ENCODE peak calls at places on chromosomes 12 and 14, in four cellular contexts. L is SK-N-SH, N is neural progenitor cell, V is hepatocyte. A is an unnamed sample.

GRCh38 chr12:2306012-2306411 is 253.2 kb downstream of the CACNA1C start:
- DNase-seq in V (no peak), N (peak; percentile 68), L (no peak), A (no peak)

GRCh38 chr12:92603741-92604432 is 98.9 kb upstream of the PLEKHG7 start:
- DNase-seq in L (no peak), V (no peak), N (no peak), A (no peak)

GRCh38 chr14:53338192-53338591 is 185.1 kb upstream of the DDHD1 start:
- DNase-seq in L (no peak), N (no peak), V (no peak), A (no peak)

GRCh38 chr12:116529048-116529447 is 30.1 kb upstream of the MAP1LC3B2 start:
- DNase-seq in V (peak; percentile 18), L (no peak), N (no peak), A (no peak)

GRCh38 chr14:53956427-53957201 is at the start of gene BMP4:
- DNase-seq in L (peak; percentile 44), N (peak; percentile 86), V (peak; percentile 85), A (peak; percentile 82)

GRCh38 chr12:96239711-96240234 is 45.6 kb downstream of the ELK3 start:
- DNase-seq in L (peak; percentile 91), V (peak; percentile 80), N (no peak), A (no peak)

GRCh38 chr14:92945959-92946846 is 23.3 kb downstream of the CHGA start:
- DNase-seq in L (peak; percentile 62), N (no peak), V (no peak), A (peak; percentile 51)

GRCh38 chr12:27081668-27082091 is 698 bp downstream of the C12orf71 start:
- DNase-seq in N (peak; percentile 21), L (no peak), V (no peak), A (no peak)

GRCh38 chr14:90556050-90556477 is 159.2 kb downstream of the CALM1 start:
- DNase-seq in L (peak; percentile 64), N (peak; percentile 83), V (peak; percentile 70), A (no peak)

DNA sequence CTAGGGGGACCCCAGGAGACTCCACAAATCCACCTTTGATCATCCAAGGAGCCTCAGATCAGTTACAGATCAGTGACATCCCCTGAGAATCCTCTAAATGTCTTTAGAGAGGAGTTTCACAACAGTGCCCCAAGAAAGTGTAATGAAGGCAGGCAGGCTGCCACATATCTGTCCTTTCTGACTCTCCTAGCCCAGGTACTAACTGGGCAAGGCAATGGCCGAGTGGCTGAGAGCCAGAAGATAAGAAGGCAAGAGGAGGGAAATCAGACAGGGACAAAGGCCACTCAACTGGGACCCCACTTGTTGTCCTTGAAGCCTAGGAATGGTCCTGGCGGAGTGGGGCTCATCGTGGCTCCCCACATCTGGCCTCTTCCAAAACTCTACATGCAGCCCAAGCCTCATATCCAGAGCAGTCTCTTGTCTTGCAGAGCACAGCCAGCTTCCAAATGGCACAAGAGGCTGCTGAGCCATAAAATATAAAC is 11.6 kb downstream of the ACTN1 start:
- DNase-seq in N (no peak), L (no peak), V (no peak), A (no peak)
- TF ChIP-seq EZH2phosphoT487 in N (no peak), L (no peak), V (no peak), A (no peak)

DNA sequence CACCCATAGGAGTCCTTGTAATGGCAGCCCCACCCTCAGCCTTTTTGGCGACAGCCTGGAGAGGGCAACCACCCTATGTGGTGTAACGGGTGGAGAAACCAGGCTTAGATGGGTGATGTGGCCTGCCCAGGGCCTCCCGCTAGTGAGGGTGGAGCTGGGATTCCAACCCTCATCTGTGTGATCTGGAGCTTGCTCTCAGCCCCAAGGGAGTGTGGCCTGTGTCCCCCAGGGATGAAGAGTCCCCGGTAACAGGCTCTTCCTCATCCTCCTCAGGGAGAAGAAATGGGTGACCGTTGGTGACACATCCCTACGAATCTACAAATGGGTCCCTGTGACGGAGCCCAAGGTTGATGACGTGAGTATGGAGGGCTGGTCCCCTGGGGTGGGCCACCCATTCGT is 8.7 kb downstream of the BCL7A start:
- DNase-seq in V (no peak), N (no peak), L (no peak), A (no peak)
- TF ChIP-seq EZH2phosphoT487 in V (no peak), N (no peak), L (no peak), A (no peak)

GRCh38 chr14:61519735-61520134 is 175.6 kb upstream of the HIF1A start:
- DNase-seq in N (no peak), V (no peak), L (no peak), A (no peak)

GRCh38 chr14:61517861-61518802 is 177.2 kb upstream of the HIF1A start:
- DNase-seq in L (no peak), V (peak; percentile 38), N (no peak), A (no peak)

GRCh38 chr14:61521773-61522172 is 173.5 kb upstream of the HIF1A start:
- DNase-seq in N (no peak), V (no peak), L (no peak), A (no peak)

GRCh38 chr14:61519106-61519505 is 176.2 kb upstream of the HIF1A start:
- DNase-seq in N (no peak), L (no peak), V (no peak), A (no peak)

DNA sequence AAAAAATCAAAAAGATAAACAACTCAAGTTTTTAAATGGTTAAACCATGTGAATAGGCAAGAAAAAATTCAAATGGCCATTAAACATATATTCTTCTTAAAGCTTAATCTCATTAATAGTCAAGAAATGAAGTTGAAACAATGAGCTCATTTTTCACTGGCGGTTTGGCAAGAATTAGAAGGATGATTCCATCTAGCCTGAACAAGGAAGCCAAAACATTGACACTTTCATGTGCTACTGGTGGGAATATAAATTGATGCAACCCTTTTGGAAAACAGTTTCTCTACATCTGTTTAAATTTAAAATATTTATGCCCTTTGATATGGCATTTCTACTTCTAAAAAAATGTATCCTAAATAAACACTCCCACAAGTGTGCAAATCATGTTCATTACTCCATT is 174.8 kb upstream of the HIF1A start:
- DNase-seq in V (no peak), L (no peak), N (no peak), A (no peak)
- TF ChIP-seq EZH2phosphoT487 in V (no peak), L (no peak), N (no peak), A (no peak)

DNA sequence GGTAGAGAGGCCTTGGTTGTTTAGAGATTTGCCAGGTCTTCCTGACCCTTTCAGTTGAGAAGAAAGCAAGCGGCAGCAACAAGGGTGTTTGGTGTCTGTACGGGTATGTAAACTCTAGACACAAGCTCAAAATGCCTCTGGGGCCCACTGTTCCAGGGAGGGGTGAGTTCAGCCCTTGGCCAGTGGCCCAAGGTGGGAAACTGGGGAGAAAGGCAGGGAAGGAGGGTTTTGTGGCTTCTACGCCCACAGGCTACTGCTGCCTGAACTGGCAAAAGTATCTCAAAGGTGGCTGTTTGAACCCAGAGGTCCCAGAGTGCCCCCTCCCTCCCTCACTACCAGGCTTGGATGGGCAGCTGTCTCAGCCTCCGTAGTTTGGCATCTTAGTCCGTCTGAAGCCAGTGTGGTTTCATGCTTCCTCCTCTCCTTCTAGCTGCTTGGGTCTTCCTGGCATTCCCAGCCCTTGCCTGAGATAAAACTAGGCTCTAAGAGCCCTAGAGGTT is 5.5 kb downstream of the HOXC5 start:
- DNase-seq in L (no peak), N (peak; percentile 1), V (no peak), A (no peak)
- TF ChIP-seq EZH2phosphoT487 in L (no peak), N (no peak), V (no peak), A (no peak)